ENCODE peak calls at places on chromosome 9, in nine cellular contexts. F, K, L, D, J, Y, I, C and U are unnamed samples.

GRCh38 chr9:98929866-98930265 is 13.8 kb upstream of the COL15A1 start:
- DNase-seq in C (no peak), I (peak; percentile 74), D (no peak), L (no peak), K (no peak), F (no peak), Y (no peak), J (no peak), U (no peak)

GRCh38 chr9:124834586-124834985 is 18.7 kb upstream of the WDR38 start:
- DNase-seq in I (no peak), D (peak; percentile 66), Y (no peak), J (no peak), F (no peak), C (no peak), L (no peak), K (no peak), U (no peak)

GRCh38 chr9:36818965-36819870 is 214.8 kb downstream of the PAX5 start:
- DNase-seq in I (no peak), L (peak; percentile 18), D (no peak), F (no peak), K (no peak), C (peak; percentile 81), J (no peak), Y (no peak), U (no peak)

GRCh38 chr9:87322840-87323635 is 174.6 kb upstream of the DAPK1 start:
- DNase-seq in I (no peak), C (no peak), L (no peak), K (no peak), D (peak; percentile 45), Y (no peak), F (no peak), J (no peak), U (no peak)

GRCh38 chr9:109010676-109011655 is 2.3 kb downstream of the CTNNAL1 start:
- DNase-seq in K (no peak), C (no peak), Y (no peak), L (peak; percentile 2), D (peak; percentile 82), J (peak; percentile 62), F (peak; percentile 4), I (no peak), U (peak; percentile 17)

GRCh38 chr9:88786291-88787054 is 204.8 kb upstream of the S1PR3 start:
- DNase-seq in F (no peak), I (no peak), D (no peak), C (no peak), K (no peak), Y (no peak), L (no peak), J (no peak), U (peak; percentile 51)

GRCh38 chr9:102975246-102975645 is 19.9 kb upstream of the CYLC2 start:
- DNase-seq in Y (no peak), L (no peak), D (no peak), C (no peak), J (no peak), F (no peak), K (no peak), I (no peak), U (no peak)

GRCh38 chr9:103037508-103038477 is 42.7 kb downstream of the CYLC2 start:
- DNase-seq in I (no peak), C (peak; percentile 88), Y (no peak), J (no peak), F (no peak), K (no peak), L (no peak), D (no peak), U (no peak)

GRCh38 chr9:134960701-134961181 is 43.0 kb upstream of the FCN1 start:
- DNase-seq in D (no peak), L (no peak), F (no peak), K (no peak), J (no peak), Y (no peak), C (no peak), I (no peak), U (no peak)

GRCh38 chr9:122546196-122546595 is 6.7 kb upstream of the OR1N2 start:
- DNase-seq in F (no peak), D (no peak), K (no peak), C (no peak), L (no peak), I (no peak), Y (no peak), J (no peak), U (no peak)

GRCh38 chr9:37146372-37146771 is 26.0 kb downstream of the ZCCHC7 start:
- DNase-seq in Y (no peak), L (no peak), J (no peak), K (no peak), C (no peak), I (no peak), F (no peak), D (no peak), U (no peak)

GRCh38 chr9:109098221-109098959 is 21.4 kb downstream of the TMEM245 start:
- DNase-seq in L (no peak), I (no peak), C (peak; percentile 11), K (no peak), J (no peak), F (peak; percentile 19), Y (peak; percentile 39), D (peak; percentile 67), U (peak; percentile 50)

GRCh38 chr9:93013856-93014582 is 44.5 kb upstream of the SUSD3 start:
- DNase-seq in Y (peak; percentile 49), I (peak; percentile 3), L (no peak), K (no peak), D (no peak), F (no peak), J (no peak), C (no peak), U (no peak)

GRCh38 chr9:36063804-36064447 is 27.2 kb downstream of the RECK start:
- DNase-seq in K (no peak), J (no peak), I (no peak), Y (no peak), L (no peak), F (no peak), D (peak; percentile 40), C (no peak), U (no peak)

GRCh38 chr9:69829484-69829883 is 8.9 kb downstream of the CFAP95 start:
- DNase-seq in K (no peak), F (no peak), J (no peak), L (no peak), I (no peak), D (no peak), C (no peak), Y (no peak), U (no peak)

GRCh38 chr9:135070964-135071735 is 16.3 kb upstream of the OLFM1 start:
- DNase-seq in J (no peak), C (no peak), D (no peak), K (peak; percentile 11), F (no peak), L (no peak), I (no peak), Y (no peak), U (no peak)

GRCh38 chr9:4547016-4547415 is 56.7 kb downstream of the SLC1A1 start:
- DNase-seq in J (no peak), C (no peak), K (no peak), I (no peak), Y (no peak), D (peak; percentile 67), F (no peak), L (no peak), U (no peak)

GRCh38 chr9:70761139-70761538 is 346.7 kb upstream of the KLF9 start:
- DNase-seq in Y (peak; percentile 18), F (peak; percentile 45), D (no peak), L (no peak), J (no peak), I (no peak), C (no peak), K (no peak), U (no peak)

GRCh38 chr9:27094640-27095039 is 14.4 kb upstream of the TEK start:
- DNase-seq in F (no peak), C (no peak), I (no peak), K (no peak), L (no peak), J (no peak), Y (no peak), D (peak; percentile 71), U (no peak)

GRCh38 chr9:100602302-100602930 is 24.5 kb downstream of the CAVIN4 start:
- DNase-seq in C (peak; percentile 43), J (no peak), L (peak; percentile 69), D (peak; percentile 56), F (peak; percentile 72), K (no peak), Y (peak; percentile 60), I (peak; percentile 46), U (peak; percentile 49)

GRCh38 chr9:37943329-37944265 is 39.7 kb upstream of the SLC25A51 start:
- DNase-seq in Y (no peak), K (no peak), F (no peak), L (no peak), J (no peak), I (no peak), D (peak; percentile 97), C (peak; percentile 59), U (peak; percentile 73)

GRCh38 chr9:12699529-12699928 is 6.3 kb downstream of the TYRP1 start:
- DNase-seq in D (no peak), I (no peak), Y (no peak), C (no peak), K (no peak), J (no peak), F (no peak), L (no peak), U (no peak)

GRCh38 chr9:121249563-121249962 is 18.4 kb upstream of the GSN start:
- DNase-seq in C (no peak), L (no peak), D (no peak), I (no peak), K (no peak), Y (no peak), F (no peak), J (no peak), U (no peak)

GRCh38 chr9:75889977-75890540 is 414 bp upstream of the PCSK5 start:
- DNase-seq in J (no peak), L (no peak), D (peak; percentile 51), K (peak; percentile 28), I (peak; percentile 36), F (peak; percentile 30), Y (no peak), C (no peak), U (peak; percentile 48)

GRCh38 chr9:136629879-136630661 is 32.6 kb upstream of the EGFL7 start:
- DNase-seq in J (peak; percentile 21), I (peak; percentile 60), L (peak; percentile 64), Y (peak; percentile 85), D (peak; percentile 44), F (peak; percentile 14), C (peak; percentile 75), K (peak; percentile 74), U (peak; percentile 56)

GRCh38 chr9:6632516-6633328 is 12.8 kb downstream of the GLDC start:
- DNase-seq in K (no peak), L (no peak), D (no peak), I (no peak), J (no peak), F (no peak), C (no peak), Y (no peak), U (peak; percentile 88)

GRCh38 chr9:138008081-138008841 is 130.7 kb downstream of the CACNA1B start:
- DNase-seq in L (no peak), F (no peak), C (no peak), Y (no peak), D (peak; percentile 31), J (no peak), K (peak; percentile 16), I (no peak), U (no peak)

GRCh38 chr9:5482194-5482593 is 28.1 kb upstream of the PDCD1LG2 start:
- DNase-seq in J (no peak), I (no peak), Y (no peak), K (no peak), C (no peak), D (no peak), F (no peak), L (no peak), U (no peak)

GRCh38 chr9:119963798-119964372 is 594.6 kb upstream of the BRINP1 start:
- DNase-seq in K (peak; percentile 25), C (no peak), J (no peak), F (no peak), Y (peak; percentile 61), D (peak; percentile 94), L (no peak), I (peak; percentile 15), U (peak; percentile 8)